ENCODE peak calls at places on chromosomes 5 and 9, in nine cellular contexts. One of them, this sample, is unnamed.

GRCh38 chr5:6430418-6431028 is 18.1 kb upstream of the UBE2QL1 start:
- DNase-seq in bronchial epithelial cell: no peak
- DNase-seq in RCC 7860: no peak
- DNase-seq in HEK293T: no peak
- DNase-seq in tibial artery: no peak
- DNase-seq in neural crest cell: no peak
- DNase-seq in stimulated activated naive CD4-positive, alpha-beta T cell: no peak
- DNase-seq in IMR-90: no peak
- DNase-seq in T-helper 17 cell: no peak
- DNase-seq in this sample: no peak

GRCh38 chr5:127936439-127936972 is 147.1 kb upstream of the SLC12A2 start:
- DNase-seq in stimulated activated naive CD4-positive, alpha-beta T cell: no peak
- DNase-seq in HEK293T: no peak
- DNase-seq in tibial artery: no peak
- DNase-seq in bronchial epithelial cell: peak
- DNase-seq in IMR-90: no peak
- DNase-seq in neural crest cell: no peak
- DNase-seq in T-helper 17 cell: no peak
- DNase-seq in RCC 7860: no peak
- DNase-seq in this sample: no peak

GRCh38 chr5:56522169-56522568 is 289.0 kb upstream of the ANKRD55 start:
- DNase-seq in RCC 7860: no peak
- DNase-seq in neural crest cell: no peak
- DNase-seq in tibial artery: no peak
- DNase-seq in HEK293T: no peak
- DNase-seq in T-helper 17 cell: no peak
- DNase-seq in stimulated activated naive CD4-positive, alpha-beta T cell: no peak
- DNase-seq in IMR-90: no peak
- DNase-seq in bronchial epithelial cell: no peak
- DNase-seq in this sample: no peak

GRCh38 chr5:113047234-113047633 is 70.6 kb downstream of the DCP2 start:
- DNase-seq in neural crest cell: no peak
- DNase-seq in stimulated activated naive CD4-positive, alpha-beta T cell: no peak
- DNase-seq in T-helper 17 cell: no peak
- DNase-seq in IMR-90: no peak
- DNase-seq in bronchial epithelial cell: peak
- DNase-seq in HEK293T: no peak
- DNase-seq in tibial artery: no peak
- DNase-seq in RCC 7860: peak
- DNase-seq in this sample: peak

GRCh38 chr9:83582026-83582425 is 40.9 kb upstream of the IDNK start:
- DNase-seq in T-helper 17 cell: no peak
- DNase-seq in bronchial epithelial cell: peak
- DNase-seq in RCC 7860: no peak
- DNase-seq in HEK293T: no peak
- DNase-seq in neural crest cell: no peak
- DNase-seq in IMR-90: peak
- DNase-seq in tibial artery: no peak
- DNase-seq in stimulated activated naive CD4-positive, alpha-beta T cell: no peak
- DNase-seq in this sample: peak

GRCh38 chr9:9612270-9612669 is 1000.5 kb downstream of the PTPRD start:
- DNase-seq in stimulated activated naive CD4-positive, alpha-beta T cell: no peak
- DNase-seq in neural crest cell: no peak
- DNase-seq in tibial artery: no peak
- DNase-seq in HEK293T: no peak
- DNase-seq in T-helper 17 cell: no peak
- DNase-seq in RCC 7860: no peak
- DNase-seq in bronchial epithelial cell: no peak
- DNase-seq in IMR-90: no peak
- DNase-seq in this sample: no peak

GRCh38 chr5:91271999-91272398 is 111.1 kb downstream of the ARRDC3 start:
- DNase-seq in HEK293T: no peak
- DNase-seq in IMR-90: no peak
- DNase-seq in neural crest cell: no peak
- DNase-seq in bronchial epithelial cell: no peak
- DNase-seq in T-helper 17 cell: no peak
- DNase-seq in tibial artery: no peak
- DNase-seq in RCC 7860: peak
- DNase-seq in stimulated activated naive CD4-positive, alpha-beta T cell: no peak
- DNase-seq in this sample: no peak

GRCh38 chr9:100601216-100601615 is 23.3 kb downstream of the CAVIN4 start:
- DNase-seq in HEK293T: peak
- DNase-seq in stimulated activated naive CD4-positive, alpha-beta T cell: no peak
- DNase-seq in T-helper 17 cell: no peak
- DNase-seq in bronchial epithelial cell: peak
- DNase-seq in RCC 7860: peak
- DNase-seq in tibial artery: no peak
- DNase-seq in IMR-90: peak
- DNase-seq in neural crest cell: peak
- DNase-seq in this sample: peak

GRCh38 chr9:76571288-76572204 is 112.6 kb downstream of the GCNT1 start:
- DNase-seq in stimulated activated naive CD4-positive, alpha-beta T cell: no peak
- DNase-seq in RCC 7860: no peak
- DNase-seq in tibial artery: no peak
- DNase-seq in IMR-90: no peak
- DNase-seq in HEK293T: no peak
- DNase-seq in T-helper 17 cell: no peak
- DNase-seq in bronchial epithelial cell: peak
- DNase-seq in neural crest cell: no peak
- DNase-seq in this sample: no peak

GRCh38 chr9:16221822-16222547 is 648.5 kb downstream of the BNC2 start:
- DNase-seq in HEK293T: no peak
- DNase-seq in IMR-90: no peak
- DNase-seq in tibial artery: no peak
- DNase-seq in neural crest cell: no peak
- DNase-seq in stimulated activated naive CD4-positive, alpha-beta T cell: no peak
- DNase-seq in RCC 7860: no peak
- DNase-seq in bronchial epithelial cell: no peak
- DNase-seq in T-helper 17 cell: no peak
- DNase-seq in this sample: no peak